ENCODE peak calls at places on chromosomes 6 and 20, in nine cellular contexts. One of them, this sample, is unnamed.
A peak's percentile ranks its signal among the peaks of the same experiment; 100 is the strongest.

GRCh38 chr6:139829557-139829956 is 455.1 kb upstream of the CITED2 start:
- DNase-seq in NCI-H82: no peak
- DNase-seq in T-helper 17 cell: no peak
- DNase-seq in astrocyte of the hippocampus: no peak
- DNase-seq in amniotic stem cell: no peak
- DNase-seq in activated T-cell treated with anti-CD3 and anti-CD28 coated beads, Interleukin-2, amount 50 U/mL, for 1 hour: no peak
- DNase-seq in kidney: no peak
- DNase-seq in fibroblast of the aortic adventitia: no peak
- DNase-seq in M059J: no peak
- DNase-seq in this sample: no peak

GRCh38 chr6:32886674-32887383 is 32.8 kb downstream of the PSMB9 start:
- DNase-seq in NCI-H82: no peak
- DNase-seq in T-helper 17 cell: no peak
- DNase-seq in astrocyte of the hippocampus: peak; percentile 53
- DNase-seq in amniotic stem cell: no peak
- DNase-seq in activated T-cell treated with anti-CD3 and anti-CD28 coated beads, Interleukin-2, amount 50 U/mL, for 1 hour: no peak
- DNase-seq in kidney: peak; percentile 71
- DNase-seq in fibroblast of the aortic adventitia: peak; percentile 79
- DNase-seq in M059J: peak; percentile 95
- DNase-seq in this sample: no peak

GRCh38 chr6:73028124-73028766 is 197.1 kb downstream of the KHDC1L start:
- DNase-seq in NCI-H82: no peak
- DNase-seq in T-helper 17 cell: no peak
- DNase-seq in astrocyte of the hippocampus: no peak
- DNase-seq in amniotic stem cell: no peak
- DNase-seq in activated T-cell treated with anti-CD3 and anti-CD28 coated beads, Interleukin-2, amount 50 U/mL, for 1 hour: no peak
- DNase-seq in kidney: no peak
- DNase-seq in fibroblast of the aortic adventitia: no peak
- DNase-seq in M059J: no peak
- DNase-seq in this sample: no peak

GRCh38 chr20:20353574-20353973 is 14.3 kb upstream of the INSM1 start:
- DNase-seq in NCI-H82: no peak
- DNase-seq in T-helper 17 cell: no peak
- DNase-seq in astrocyte of the hippocampus: no peak
- DNase-seq in amniotic stem cell: no peak
- DNase-seq in activated T-cell treated with anti-CD3 and anti-CD28 coated beads, Interleukin-2, amount 50 U/mL, for 1 hour: no peak
- DNase-seq in kidney: no peak
- DNase-seq in fibroblast of the aortic adventitia: no peak
- DNase-seq in M059J: peak; percentile 22
- DNase-seq in this sample: no peak

GRCh38 chr6:13049666-13050254 is 278.6 kb downstream of the TBC1D7 start:
- DNase-seq in NCI-H82: no peak
- DNase-seq in T-helper 17 cell: no peak
- DNase-seq in astrocyte of the hippocampus: no peak
- DNase-seq in amniotic stem cell: no peak
- DNase-seq in activated T-cell treated with anti-CD3 and anti-CD28 coated beads, Interleukin-2, amount 50 U/mL, for 1 hour: no peak
- DNase-seq in kidney: no peak
- DNase-seq in fibroblast of the aortic adventitia: no peak
- DNase-seq in M059J: no peak
- DNase-seq in this sample: no peak

GRCh38 chr6:16331328-16332174 is 93.2 kb downstream of the GMPR start:
- DNase-seq in NCI-H82: peak; percentile 90
- DNase-seq in T-helper 17 cell: peak; percentile 41
- DNase-seq in astrocyte of the hippocampus: peak; percentile 92
- DNase-seq in amniotic stem cell: peak; percentile 43
- DNase-seq in activated T-cell treated with anti-CD3 and anti-CD28 coated beads, Interleukin-2, amount 50 U/mL, for 1 hour: peak; percentile 61
- DNase-seq in kidney: peak; percentile 81
- DNase-seq in fibroblast of the aortic adventitia: peak; percentile 84
- DNase-seq in M059J: peak; percentile 85
- DNase-seq in this sample: no peak

GRCh38 chr20:36467076-36467999 is 74.0 kb upstream of the MYL9 start:
- DNase-seq in NCI-H82: peak; percentile 83
- DNase-seq in T-helper 17 cell: peak; percentile 33
- DNase-seq in astrocyte of the hippocampus: peak; percentile 23
- DNase-seq in amniotic stem cell: no peak
- DNase-seq in activated T-cell treated with anti-CD3 and anti-CD28 coated beads, Interleukin-2, amount 50 U/mL, for 1 hour: peak; percentile 55
- DNase-seq in kidney: no peak
- DNase-seq in fibroblast of the aortic adventitia: peak; percentile 79
- DNase-seq in M059J: no peak
- DNase-seq in this sample: peak; percentile 62

GRCh38 chr6:1757133-1757532 is 147.4 kb downstream of the FOXC1 start:
- DNase-seq in NCI-H82: no peak
- DNase-seq in T-helper 17 cell: no peak
- DNase-seq in astrocyte of the hippocampus: no peak
- DNase-seq in amniotic stem cell: no peak
- DNase-seq in activated T-cell treated with anti-CD3 and anti-CD28 coated beads, Interleukin-2, amount 50 U/mL, for 1 hour: no peak
- DNase-seq in kidney: no peak
- DNase-seq in fibroblast of the aortic adventitia: no peak
- DNase-seq in M059J: no peak
- DNase-seq in this sample: no peak

GRCh38 chr20:12928358-12928754 is 80.4 kb upstream of the SPTLC3 start:
- DNase-seq in NCI-H82: no peak
- DNase-seq in T-helper 17 cell: no peak
- DNase-seq in astrocyte of the hippocampus: no peak
- DNase-seq in amniotic stem cell: no peak
- DNase-seq in activated T-cell treated with anti-CD3 and anti-CD28 coated beads, Interleukin-2, amount 50 U/mL, for 1 hour: no peak
- DNase-seq in kidney: no peak
- DNase-seq in fibroblast of the aortic adventitia: no peak
- DNase-seq in M059J: peak; percentile 31
- DNase-seq in this sample: no peak

GRCh38 chr6:169158182-169158573 is 95.5 kb downstream of the THBS2 start:
- DNase-seq in NCI-H82: no peak
- DNase-seq in T-helper 17 cell: no peak
- DNase-seq in astrocyte of the hippocampus: peak; percentile 81
- DNase-seq in amniotic stem cell: no peak
- DNase-seq in activated T-cell treated with anti-CD3 and anti-CD28 coated beads, Interleukin-2, amount 50 U/mL, for 1 hour: no peak
- DNase-seq in kidney: peak; percentile 90
- DNase-seq in fibroblast of the aortic adventitia: peak; percentile 96
- DNase-seq in M059J: peak; percentile 56
- DNase-seq in this sample: no peak

GRCh38 chr6:33812669-33813068 is 8.9 kb upstream of the MLN start:
- DNase-seq in NCI-H82: no peak
- DNase-seq in T-helper 17 cell: no peak
- DNase-seq in astrocyte of the hippocampus: peak; percentile 86
- DNase-seq in amniotic stem cell: no peak
- DNase-seq in activated T-cell treated with anti-CD3 and anti-CD28 coated beads, Interleukin-2, amount 50 U/mL, for 1 hour: peak; percentile 41
- DNase-seq in kidney: peak; percentile 65
- DNase-seq in fibroblast of the aortic adventitia: peak; percentile 57
- DNase-seq in M059J: peak; percentile 67
- DNase-seq in this sample: peak; percentile 31

GRCh38 chr6:100464162-100464851 is 414 bp downstream of the SIM1 start:
- DNase-seq in NCI-H82: peak; percentile 66
- DNase-seq in T-helper 17 cell: no peak
- DNase-seq in astrocyte of the hippocampus: no peak
- DNase-seq in amniotic stem cell: no peak
- DNase-seq in activated T-cell treated with anti-CD3 and anti-CD28 coated beads, Interleukin-2, amount 50 U/mL, for 1 hour: no peak
- DNase-seq in kidney: peak; percentile 77
- DNase-seq in fibroblast of the aortic adventitia: no peak
- DNase-seq in M059J: peak; percentile 44
- DNase-seq in this sample: no peak

GRCh38 chr6:150711584-150712501 is 112.2 kb downstream of the PLEKHG1 start:
- DNase-seq in NCI-H82: no peak
- DNase-seq in T-helper 17 cell: no peak
- DNase-seq in astrocyte of the hippocampus: peak; percentile 75
- DNase-seq in amniotic stem cell: no peak
- DNase-seq in activated T-cell treated with anti-CD3 and anti-CD28 coated beads, Interleukin-2, amount 50 U/mL, for 1 hour: no peak
- DNase-seq in kidney: no peak
- DNase-seq in fibroblast of the aortic adventitia: peak; percentile 81
- DNase-seq in M059J: no peak
- DNase-seq in this sample: no peak

GRCh38 chr20:20078041-20078440 is 25.7 kb downstream of the CFAP61 start:
- DNase-seq in NCI-H82: no peak
- DNase-seq in T-helper 17 cell: no peak
- DNase-seq in astrocyte of the hippocampus: no peak
- DNase-seq in amniotic stem cell: no peak
- DNase-seq in activated T-cell treated with anti-CD3 and anti-CD28 coated beads, Interleukin-2, amount 50 U/mL, for 1 hour: no peak
- DNase-seq in kidney: no peak
- DNase-seq in fibroblast of the aortic adventitia: no peak
- DNase-seq in M059J: no peak
- DNase-seq in this sample: no peak

GRCh38 chr6:108966855-108967755 is 118.9 kb downstream of the ARMC2 start:
- DNase-seq in NCI-H82: peak; percentile 72
- DNase-seq in T-helper 17 cell: no peak
- DNase-seq in astrocyte of the hippocampus: peak; percentile 72
- DNase-seq in amniotic stem cell: no peak
- DNase-seq in activated T-cell treated with anti-CD3 and anti-CD28 coated beads, Interleukin-2, amount 50 U/mL, for 1 hour: no peak
- DNase-seq in kidney: no peak
- DNase-seq in fibroblast of the aortic adventitia: peak; percentile 39
- DNase-seq in M059J: peak; percentile 91
- DNase-seq in this sample: peak; percentile 41

GRCh38 chr20:60950547-60950946 is 301.5 kb upstream of the CDH4 start:
- DNase-seq in NCI-H82: no peak
- DNase-seq in T-helper 17 cell: no peak
- DNase-seq in astrocyte of the hippocampus: no peak
- DNase-seq in amniotic stem cell: no peak
- DNase-seq in activated T-cell treated with anti-CD3 and anti-CD28 coated beads, Interleukin-2, amount 50 U/mL, for 1 hour: no peak
- DNase-seq in kidney: no peak
- DNase-seq in fibroblast of the aortic adventitia: no peak
- DNase-seq in M059J: no peak
- DNase-seq in this sample: no peak

GRCh38 chr20:24969203-24970029 is 20.3 kb downstream of the CST7 start:
- DNase-seq in NCI-H82: no peak
- DNase-seq in T-helper 17 cell: no peak
- DNase-seq in astrocyte of the hippocampus: no peak
- DNase-seq in amniotic stem cell: no peak
- DNase-seq in activated T-cell treated with anti-CD3 and anti-CD28 coated beads, Interleukin-2, amount 50 U/mL, for 1 hour: no peak
- DNase-seq in kidney: no peak
- DNase-seq in fibroblast of the aortic adventitia: no peak
- DNase-seq in M059J: no peak
- DNase-seq in this sample: no peak

GRCh38 chr20:57659789-57660509 is 39.7 kb upstream of the ZBP1 start:
- DNase-seq in NCI-H82: no peak
- DNase-seq in T-helper 17 cell: peak; percentile 4
- DNase-seq in astrocyte of the hippocampus: no peak
- DNase-seq in amniotic stem cell: no peak
- DNase-seq in activated T-cell treated with anti-CD3 and anti-CD28 coated beads, Interleukin-2, amount 50 U/mL, for 1 hour: peak; percentile 18
- DNase-seq in kidney: peak; percentile 41
- DNase-seq in fibroblast of the aortic adventitia: no peak
- DNase-seq in M059J: no peak
- DNase-seq in this sample: peak; percentile 3

GRCh38 chr6:2111162-2111677 is 134.2 kb downstream of the GMDS start:
- DNase-seq in NCI-H82: no peak
- DNase-seq in T-helper 17 cell: no peak
- DNase-seq in astrocyte of the hippocampus: no peak
- DNase-seq in amniotic stem cell: no peak
- DNase-seq in activated T-cell treated with anti-CD3 and anti-CD28 coated beads, Interleukin-2, amount 50 U/mL, for 1 hour: no peak
- DNase-seq in kidney: no peak
- DNase-seq in fibroblast of the aortic adventitia: peak; percentile 82
- DNase-seq in M059J: peak; percentile 47
- DNase-seq in this sample: no peak

GRCh38 chr6:19180348-19181073 is 656.7 kb upstream of the ID4 start:
- DNase-seq in NCI-H82: no peak
- DNase-seq in T-helper 17 cell: no peak
- DNase-seq in astrocyte of the hippocampus: no peak
- DNase-seq in amniotic stem cell: no peak
- DNase-seq in activated T-cell treated with anti-CD3 and anti-CD28 coated beads, Interleukin-2, amount 50 U/mL, for 1 hour: no peak
- DNase-seq in kidney: peak; percentile 57
- DNase-seq in fibroblast of the aortic adventitia: peak; percentile 51
- DNase-seq in M059J: peak; percentile 9
- DNase-seq in this sample: peak; percentile 21

GRCh38 chr6:125667326-125667725 is 82.1 kb upstream of the HEY2 start:
- DNase-seq in NCI-H82: no peak
- DNase-seq in T-helper 17 cell: no peak
- DNase-seq in astrocyte of the hippocampus: no peak
- DNase-seq in amniotic stem cell: no peak
- DNase-seq in activated T-cell treated with anti-CD3 and anti-CD28 coated beads, Interleukin-2, amount 50 U/mL, for 1 hour: no peak
- DNase-seq in kidney: no peak
- DNase-seq in fibroblast of the aortic adventitia: no peak
- DNase-seq in M059J: no peak
- DNase-seq in this sample: no peak

GRCh38 chr6:137827977-137828815 is 38.9 kb upstream of the TNFAIP3 start:
- DNase-seq in NCI-H82: no peak
- DNase-seq in T-helper 17 cell: no peak
- DNase-seq in astrocyte of the hippocampus: no peak
- DNase-seq in amniotic stem cell: no peak
- DNase-seq in activated T-cell treated with anti-CD3 and anti-CD28 coated beads, Interleukin-2, amount 50 U/mL, for 1 hour: peak; percentile 35
- DNase-seq in kidney: no peak
- DNase-seq in fibroblast of the aortic adventitia: no peak
- DNase-seq in M059J: no peak
- DNase-seq in this sample: no peak

GRCh38 chr6:132483779-132484679 is 28.9 kb downstream of the STX7 start:
- DNase-seq in NCI-H82: peak; percentile 81
- DNase-seq in T-helper 17 cell: no peak
- DNase-seq in astrocyte of the hippocampus: peak; percentile 76
- DNase-seq in amniotic stem cell: peak; percentile 44
- DNase-seq in activated T-cell treated with anti-CD3 and anti-CD28 coated beads, Interleukin-2, amount 50 U/mL, for 1 hour: no peak
- DNase-seq in kidney: no peak
- DNase-seq in fibroblast of the aortic adventitia: peak; percentile 85
- DNase-seq in M059J: peak; percentile 79
- DNase-seq in this sample: peak; percentile 31

GRCh38 chr20:10747019-10747418 is 73.2 kb upstream of the JAG1 start:
- DNase-seq in NCI-H82: peak; percentile 7
- DNase-seq in T-helper 17 cell: no peak
- DNase-seq in astrocyte of the hippocampus: peak; percentile 18
- DNase-seq in amniotic stem cell: no peak
- DNase-seq in activated T-cell treated with anti-CD3 and anti-CD28 coated beads, Interleukin-2, amount 50 U/mL, for 1 hour: no peak
- DNase-seq in kidney: no peak
- DNase-seq in fibroblast of the aortic adventitia: no peak
- DNase-seq in M059J: no peak
- DNase-seq in this sample: no peak

GRCh38 chr6:166933396-166933795 is 23.0 kb downstream of the RNASET2 start:
- DNase-seq in NCI-H82: no peak
- DNase-seq in T-helper 17 cell: no peak
- DNase-seq in astrocyte of the hippocampus: no peak
- DNase-seq in amniotic stem cell: no peak
- DNase-seq in activated T-cell treated with anti-CD3 and anti-CD28 coated beads, Interleukin-2, amount 50 U/mL, for 1 hour: no peak
- DNase-seq in kidney: no peak
- DNase-seq in fibroblast of the aortic adventitia: no peak
- DNase-seq in M059J: peak; percentile 19
- DNase-seq in this sample: no peak

GRCh38 chr20:35510946-35511735 is 18.3 kb downstream of the C20orf173 start:
- DNase-seq in NCI-H82: no peak
- DNase-seq in T-helper 17 cell: no peak
- DNase-seq in astrocyte of the hippocampus: peak; percentile 66
- DNase-seq in amniotic stem cell: no peak
- DNase-seq in activated T-cell treated with anti-CD3 and anti-CD28 coated beads, Interleukin-2, amount 50 U/mL, for 1 hour: no peak
- DNase-seq in kidney: no peak
- DNase-seq in fibroblast of the aortic adventitia: peak; percentile 22
- DNase-seq in M059J: no peak
- DNase-seq in this sample: peak; percentile 40

GRCh38 chr6:152848919-152849318 is 98.3 kb downstream of the VIP start:
- DNase-seq in NCI-H82: no peak
- DNase-seq in T-helper 17 cell: no peak
- DNase-seq in astrocyte of the hippocampus: no peak
- DNase-seq in amniotic stem cell: no peak
- DNase-seq in activated T-cell treated with anti-CD3 and anti-CD28 coated beads, Interleukin-2, amount 50 U/mL, for 1 hour: no peak
- DNase-seq in kidney: no peak
- DNase-seq in fibroblast of the aortic adventitia: no peak
- DNase-seq in M059J: no peak
- DNase-seq in this sample: no peak

GRCh38 chr6:13280253-13280652 is 48.1 kb downstream of the TBC1D7 start:
- DNase-seq in NCI-H82: no peak
- DNase-seq in T-helper 17 cell: no peak
- DNase-seq in astrocyte of the hippocampus: no peak
- DNase-seq in amniotic stem cell: no peak
- DNase-seq in activated T-cell treated with anti-CD3 and anti-CD28 coated beads, Interleukin-2, amount 50 U/mL, for 1 hour: no peak
- DNase-seq in kidney: no peak
- DNase-seq in fibroblast of the aortic adventitia: no peak
- DNase-seq in M059J: no peak
- DNase-seq in this sample: no peak